ENCODE peak calls at places on chromosome 10, in eight cellular contexts. R, I, W, S, H, J, G and D are unnamed samples.

GRCh38 chr10:19825690-19826089 is 9.5 kb downstream of the PLXDC2 start:
- DNase-seq in R (no peak), I (no peak), W (no peak), S (no peak), H (no peak), J (no peak), G (no peak), D (no peak)

GRCh38 chr10:21526952-21527633 is 1.6 kb upstream of the SKIDA1 start:
- DNase-seq in R (peak; percentile 75), I (no peak), W (peak; percentile 94), S (peak; percentile 82), H (peak; percentile 88), J (peak; percentile 66), G (peak; percentile 50), D (peak; percentile 75)

GRCh38 chr10:49627644-49628247 is 13.9 kb downstream of the CHAT start:
- DNase-seq in R (no peak), I (peak; percentile 33), W (no peak), S (no peak), H (no peak), J (no peak), G (no peak), D (no peak)

GRCh38 chr10:64795847-64796246 is 1274.6 kb downstream of the REEP3 start:
- DNase-seq in R (no peak), I (no peak), W (no peak), S (no peak), H (no peak), J (no peak), G (no peak), D (no peak)

GRCh38 chr10:27041196-27041595 is 59.1 kb downstream of the ANKRD26 start:
- DNase-seq in R (no peak), I (no peak), W (no peak), S (no peak), H (no peak), J (no peak), G (no peak), D (peak; percentile 38)

GRCh38 chr10:93437000-93437945 is 44.9 kb downstream of the MYOF start:
- DNase-seq in R (peak; percentile 75), I (peak; percentile 90), W (no peak), S (peak; percentile 24), H (peak; percentile 41), J (peak; percentile 75), G (peak; percentile 96), D (peak; percentile 99)

GRCh38 chr10:43687373-43687772 is 38.7 kb upstream of the ZNF32 start:
- DNase-seq in R (no peak), I (no peak), W (no peak), S (no peak), H (no peak), J (no peak), G (no peak), D (no peak)

GRCh38 chr10:27713906-27714305 is 31.7 kb downstream of the MKX start:
- DNase-seq in R (no peak), I (no peak), W (no peak), S (no peak), H (no peak), J (no peak), G (peak; percentile 24), D (no peak)

GRCh38 chr10:6721964-6722615 is 142.0 kb upstream of the PRKCQ start:
- DNase-seq in R (no peak), I (no peak), W (no peak), S (no peak), H (no peak), J (no peak), G (peak; percentile 95), D (peak; percentile 94)

GRCh38 chr10:24255115-24255895 is 46.4 kb downstream of the KIAA1217 start:
- DNase-seq in R (peak; percentile 57), I (no peak), W (peak; percentile 10), S (no peak), H (peak; percentile 72), J (no peak), G (no peak), D (no peak)

GRCh38 chr10:59709472-59710125 is at the start of gene SLC16A9:
- DNase-seq in R (peak; percentile 71), I (no peak), W (peak; percentile 78), S (peak; percentile 62), H (peak; percentile 91), J (peak; percentile 58), G (peak; percentile 60), D (peak; percentile 53)

GRCh38 chr10:20927495-20927894 is 30.4 kb upstream of the NEBL start:
- DNase-seq in R (no peak), I (no peak), W (no peak), S (no peak), H (no peak), J (no peak), G (no peak), D (no peak)

GRCh38 chr10:101341438-101341837 is 12.5 kb upstream of the BTRC start:
- DNase-seq in R (no peak), I (no peak), W (no peak), S (no peak), H (no peak), J (no peak), G (no peak), D (no peak)

GRCh38 chr10:117268907-117269306 is 28.0 kb downstream of the SLC18A2 start:
- DNase-seq in R (no peak), I (no peak), W (no peak), S (no peak), H (no peak), J (no peak), G (no peak), D (no peak)

GRCh38 chr10:132076578-132077081 is 10.9 kb downstream of the JAKMIP3 start:
- DNase-seq in R (no peak), I (no peak), W (no peak), S (no peak), H (peak; percentile 28), J (no peak), G (no peak), D (no peak)

GRCh38 chr10:43105119-43105792 is 28.4 kb downstream of the RET start:
- DNase-seq in R (peak; percentile 90), I (peak; percentile 69), W (peak; percentile 91), S (peak; percentile 86), H (peak; percentile 99), J (peak; percentile 67), G (peak; percentile 66), D (peak; percentile 69)

GRCh38 chr10:14740684-14741247 is 33.9 kb downstream of the FAM107B start:
- DNase-seq in R (no peak), I (no peak), W (no peak), S (no peak), H (no peak), J (no peak), G (no peak), D (no peak)

GRCh38 chr10:33216661-33217427 is 117.6 kb downstream of the NRP1 start:
- DNase-seq in R (no peak), I (no peak), W (peak; percentile 78), S (no peak), H (no peak), J (no peak), G (peak; percentile 79), D (peak; percentile 64)

GRCh38 chr10:6563075-6563474 is 17.0 kb downstream of the PRKCQ start:
- DNase-seq in R (no peak), I (no peak), W (no peak), S (no peak), H (no peak), J (no peak), G (no peak), D (no peak)

GRCh38 chr10:126391162-126391880 is 3.0 kb upstream of the ADAM12 start:
- DNase-seq in R (no peak), I (no peak), W (peak; percentile 63), S (no peak), H (no peak), J (no peak), G (no peak), D (peak; percentile 72)

GRCh38 chr10:1660815-1661214 is 76.5 kb downstream of the ADARB2 start:
- DNase-seq in R (no peak), I (no peak), W (no peak), S (no peak), H (no peak), J (no peak), G (no peak), D (no peak)

GRCh38 chr10:91724933-91725332 is 73.3 kb upstream of the TNKS2 start:
- DNase-seq in R (no peak), I (no peak), W (no peak), S (no peak), H (no peak), J (no peak), G (no peak), D (no peak)

GRCh38 chr10:131027256-131027655 is 284.3 kb downstream of the TCERG1L start:
- DNase-seq in R (no peak), I (no peak), W (no peak), S (no peak), H (no peak), J (no peak), G (no peak), D (no peak)

GRCh38 chr10:31484407-31485135 is 165.6 kb downstream of the ZEB1 start:
- DNase-seq in R (no peak), I (no peak), W (no peak), S (no peak), H (no peak), J (no peak), G (no peak), D (peak; percentile 47)

GRCh38 chr10:35384265-35384868 is 48.1 kb downstream of the CCNY start:
- DNase-seq in R (no peak), I (no peak), W (no peak), S (no peak), H (no peak), J (no peak), G (peak; percentile 23), D (peak; percentile 13)

GRCh38 chr10:86265877-86266259 is 100.7 kb downstream of the GRID1 start:
- DNase-seq in R (peak; percentile 10), I (peak; percentile 32), W (no peak), S (no peak), H (no peak), J (peak; percentile 4), G (no peak), D (no peak)

GRCh38 chr10:4354382-4354812 is 471.6 kb upstream of the AKR1E2 start:
- DNase-seq in R (no peak), I (no peak), W (no peak), S (no peak), H (no peak), J (no peak), G (peak; percentile 76), D (no peak)

GRCh38 chr10:74337330-74338016 is 186.5 kb downstream of the ADK start:
- DNase-seq in R (no peak), I (no peak), W (no peak), S (no peak), H (no peak), J (no peak), G (peak; percentile 65), D (no peak)

GRCh38 chr10:99533496-99534455 is 1.0 kb downstream of the NKX2-3 start:
- DNase-seq in R (peak; percentile 30), I (no peak), W (no peak), S (no peak), H (peak; percentile 43), J (no peak), G (no peak), D (no peak)

GRCh38 chr10:72285972-72286521 is 12.3 kb downstream of the DDIT4 start:
- DNase-seq in R (no peak), I (no peak), W (no peak), S (no peak), H (peak; percentile 43), J (no peak), G (no peak), D (no peak)

GRCh38 chr10:7121154-7121797 is 289.6 kb downstream of the SFMBT2 start:
- DNase-seq in R (peak; percentile 68), I (peak; percentile 65), W (peak; percentile 27), S (peak; percentile 79), H (peak; percentile 73), J (no peak), G (peak; percentile 55), D (peak; percentile 63)

GRCh38 chr10:78860260-78860914 is 208.4 kb upstream of the ZMIZ1 start:
- DNase-seq in R (no peak), I (no peak), W (no peak), S (no peak), H (peak; percentile 47), J (no peak), G (no peak), D (no peak)